ENCODE peak calls at places on chromosomes 6 and 20, in six cellular contexts. M, K, S, E, U and V are unnamed samples.

GRCh38 chr6:161631676-161632194 is 357.9 kb upstream of the AGPAT4 start:
- DNase-seq in S (no peak), E (no peak), U (no peak), K (no peak), M (no peak), V (no peak)

GRCh38 chr6:3162565-3163247 is 5.4 kb upstream of the TUBB2A start:
- DNase-seq in E (peak), U (peak), M (peak), S (peak), K (peak), V (peak)

GRCh38 chr20:24164360-24164759 is 175.8 kb upstream of the GGTLC1 start:
- DNase-seq in U (peak), K (no peak), S (no peak), E (peak), M (no peak), V (no peak)

GRCh38 chr20:57389695-57390603 is 1.2 kb upstream of the RBM38 start:
- DNase-seq in K (no peak), M (no peak), E (peak), S (no peak), U (peak), V (peak)

GRCh38 chr6:33123732-33124524 is 48.1 kb downstream of the HLA-DPB1 start:
- DNase-seq in K (peak), M (peak), E (peak), U (no peak), S (peak), V (no peak)

GRCh38 chr20:4187147-4187546 is 171.8 kb upstream of the RNF24 start:
- DNase-seq in S (no peak), K (no peak), U (no peak), M (no peak), E (no peak), V (no peak)

GRCh38 chr20:6590891-6591679 is 176.4 kb upstream of the BMP2 start:
- DNase-seq in K (peak), E (no peak), S (no peak), M (peak), U (no peak), V (no peak)

GRCh38 chr20:1815502-1816085 is 79.6 kb upstream of the SIRPA start:
- DNase-seq in M (peak), E (peak), S (no peak), K (no peak), U (no peak), V (no peak)

GRCh38 chr20:10171864-10172751 is 46.5 kb upstream of the SNAP25 start:
- DNase-seq in S (no peak), E (peak), K (peak), M (peak), U (peak), V (peak)

GRCh38 chr6:137332637-137333228 is 113.5 kb upstream of the IFNGR1 start:
- DNase-seq in K (no peak), E (no peak), S (no peak), U (no peak), M (peak), V (no peak)

GRCh38 chr6:160427312-160428068 is 79.3 kb downstream of the SLC22A3 start:
- DNase-seq in E (no peak), S (no peak), K (no peak), M (no peak), U (no peak), V (no peak)

GRCh38 chr6:160428069-160428430 is 79.9 kb downstream of the SLC22A3 start:
- DNase-seq in K (no peak), M (no peak), S (no peak), U (no peak), E (no peak), V (no peak)

GRCh38 chr6:160428818-160429744 is 80.9 kb downstream of the SLC22A3 start:
- DNase-seq in U (peak), M (no peak), S (no peak), E (peak), K (no peak), V (peak)

GRCh38 chr6:160424256-160424655 is 76.1 kb downstream of the SLC22A3 start:
- DNase-seq in S (no peak), E (no peak), U (no peak), M (no peak), K (no peak), V (no peak)

DNA sequence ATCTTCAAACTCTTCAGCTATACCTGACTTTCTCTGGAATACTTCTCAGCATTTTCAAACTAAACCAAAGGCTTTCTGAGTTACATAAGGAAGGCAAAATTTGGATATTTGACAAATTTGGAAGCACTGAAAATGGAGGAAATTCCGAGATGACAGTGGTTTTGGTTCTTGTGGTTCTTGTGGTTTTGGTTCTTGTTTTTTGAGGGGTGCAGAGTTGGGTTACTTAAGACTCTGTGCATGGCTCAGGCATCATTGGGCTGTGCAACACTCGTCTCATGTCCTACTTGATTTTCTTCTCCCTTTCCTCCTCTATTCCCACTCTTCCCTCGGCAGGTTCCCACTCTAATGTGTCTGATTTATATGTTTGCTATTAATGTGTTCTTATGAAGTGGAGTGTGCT is 78.0 kb downstream of the SLC22A3 start:
- DNase-seq in K (no peak), M (no peak), S (no peak), E (no peak), U (no peak), V (no peak)
- H3K14ac ChIP-seq in K (no peak), M (no peak), S (no peak), E (no peak), U (no peak), V (no peak)

DNA sequence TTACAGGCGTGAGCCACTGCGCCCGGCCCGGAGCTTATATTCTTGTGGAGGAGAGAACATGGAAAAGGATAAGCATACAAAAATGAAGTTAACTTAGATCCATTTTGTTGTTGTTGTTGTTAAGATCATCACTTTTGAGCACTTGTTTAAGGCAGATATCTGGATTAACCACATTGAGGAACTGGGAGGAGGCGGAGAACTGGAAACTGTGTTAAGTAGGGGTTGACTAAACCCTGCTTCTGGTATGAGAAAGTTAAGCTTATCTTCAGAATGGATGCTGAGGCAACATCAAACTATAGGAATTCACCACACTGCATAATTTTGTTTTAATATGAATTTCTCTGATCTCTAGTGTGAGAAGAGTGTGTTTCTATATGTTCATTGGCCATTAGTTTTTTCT is 57.6 kb downstream of the GCNT2 start:
- DNase-seq in S (no peak), M (no peak), U (no peak), K (no peak), E (no peak), V (no peak)
- H3K4ac ChIP-seq in S (no peak), M (no peak), U (no peak), K (no peak), E (no peak), V (no peak)

DNA sequence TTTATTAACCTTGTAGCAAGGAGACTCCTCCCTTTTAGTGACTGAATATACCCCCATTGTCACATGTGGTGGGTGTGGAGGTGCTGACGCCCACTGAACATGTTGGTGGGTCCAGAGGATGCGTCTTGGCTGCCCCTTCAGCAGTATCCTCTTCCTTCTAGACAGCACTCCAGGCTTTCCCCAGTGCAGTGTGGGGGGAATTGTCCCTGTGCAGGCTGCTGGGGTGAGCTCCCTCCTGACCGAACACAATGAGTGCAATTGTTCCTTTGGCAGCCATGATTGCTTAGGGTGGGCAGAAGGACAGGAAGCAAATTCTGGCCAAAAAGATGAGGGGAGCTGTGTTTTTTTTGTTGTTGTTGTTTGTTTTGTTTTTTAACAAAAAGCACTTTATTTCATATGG is 209.3 kb upstream of the PDE10A start:
- DNase-seq in M (no peak), E (no peak), S (no peak), K (no peak), U (no peak), V (no peak)
- H3K14ac ChIP-seq in M (no peak), E (no peak), S (no peak), K (no peak), U (no peak), V (no peak)

GRCh38 chr6:122471107-122472021 is at the start of gene SERINC1:
- DNase-seq in S (peak), U (peak), K (peak), E (peak), M (peak), V (peak)
- H3K4ac ChIP-seq in S (peak), U (no peak), K (peak), E (no peak), M (peak), V (no peak)

GRCh38 chr20:39762716-39763115 is 800.6 kb downstream of the DHX35 start:
- DNase-seq in S (peak), K (no peak), E (no peak), U (no peak), M (no peak), V (no peak)
- H3K14ac ChIP-seq in S (no peak), K (no peak), E (no peak), U (no peak), M (no peak), V (no peak)

DNA sequence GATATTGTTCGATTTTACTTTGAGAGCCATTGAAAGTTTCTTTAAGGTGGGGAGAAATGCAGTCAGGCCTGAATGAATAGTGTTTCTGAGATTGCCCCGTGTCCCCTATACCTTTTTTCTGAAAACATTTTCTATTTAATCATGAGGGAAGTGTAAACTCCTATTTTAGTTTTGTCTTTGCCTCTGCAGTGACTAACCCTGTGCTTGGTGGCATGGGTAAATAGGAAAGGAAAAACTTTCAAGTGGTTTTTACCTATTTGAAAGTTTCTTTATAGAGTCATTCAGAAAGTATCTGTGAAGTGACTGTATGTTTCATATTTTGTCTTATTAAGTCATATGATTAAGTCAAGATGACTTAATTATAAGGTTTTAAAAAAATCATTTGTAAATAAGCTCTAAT is 14.5 kb downstream of the SNRNP48 start:
- DNase-seq in S (no peak), E (no peak), M (no peak), U (no peak), K (no peak), V (no peak)
- H3K4ac ChIP-seq in S (no peak), E (no peak), M (no peak), U (no peak), K (no peak), V (no peak)

GRCh38 chr6:151181701-151182367 is 57.9 kb upstream of the AKAP12 start:
- DNase-seq in U (no peak), M (peak), E (no peak), K (peak), S (no peak), V (no peak)

GRCh38 chr6:151180321-151180720 is 59.4 kb upstream of the AKAP12 start:
- DNase-seq in U (no peak), S (no peak), M (no peak), K (no peak), E (no peak), V (no peak)

GRCh38 chr6:151186931-151187330 is 52.8 kb upstream of the AKAP12 start:
- DNase-seq in K (no peak), U (no peak), E (no peak), M (no peak), S (no peak), V (no peak)

GRCh38 chr6:151191477-151191995 is 48.2 kb upstream of the AKAP12 start:
- DNase-seq in S (no peak), U (no peak), E (no peak), K (no peak), M (no peak), V (no peak)

DNA sequence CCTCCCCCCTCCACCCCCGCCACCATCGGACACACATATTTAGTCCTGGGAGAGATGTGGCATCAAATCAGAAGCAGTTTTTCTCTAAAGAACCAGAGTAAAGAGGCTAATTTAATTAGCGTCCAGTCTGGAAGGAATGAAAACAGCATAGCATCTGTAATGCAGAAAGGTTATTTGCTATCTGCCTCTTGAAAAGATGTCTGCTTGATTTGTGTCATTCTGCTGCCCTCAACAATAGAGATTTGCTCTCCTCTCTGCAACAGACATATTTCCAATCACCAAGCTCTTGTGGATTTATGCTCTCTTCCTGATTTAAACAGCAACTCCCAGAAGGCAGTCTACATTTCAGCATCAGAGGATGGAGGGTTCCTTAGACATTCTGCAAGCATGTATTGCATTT is 53.5 kb upstream of the AKAP12 start:
- DNase-seq in M (no peak), S (no peak), K (no peak), U (no peak), E (no peak), V (no peak)
- H3K14ac ChIP-seq in M (no peak), S (no peak), K (no peak), U (no peak), E (no peak), V (no peak)

GRCh38 chr20:44288252-44288651 is 22.8 kb downstream of the FITM2 start:
- DNase-seq in U (no peak), M (no peak), K (no peak), E (no peak), S (no peak), V (no peak)

GRCh38 chr20:44287272-44288097 is 23.5 kb downstream of the FITM2 start:
- DNase-seq in U (no peak), K (no peak), M (no peak), E (no peak), S (no peak), V (no peak)

GRCh38 chr20:44282148-44282547 is 28.9 kb downstream of the FITM2 start:
- DNase-seq in S (no peak), K (no peak), U (no peak), E (no peak), M (no peak), V (no peak)

GRCh38 chr20:44280387-44280786 is 30.6 kb downstream of the FITM2 start:
- DNase-seq in M (no peak), U (no peak), S (no peak), K (no peak), E (no peak), V (no peak)

DNA sequence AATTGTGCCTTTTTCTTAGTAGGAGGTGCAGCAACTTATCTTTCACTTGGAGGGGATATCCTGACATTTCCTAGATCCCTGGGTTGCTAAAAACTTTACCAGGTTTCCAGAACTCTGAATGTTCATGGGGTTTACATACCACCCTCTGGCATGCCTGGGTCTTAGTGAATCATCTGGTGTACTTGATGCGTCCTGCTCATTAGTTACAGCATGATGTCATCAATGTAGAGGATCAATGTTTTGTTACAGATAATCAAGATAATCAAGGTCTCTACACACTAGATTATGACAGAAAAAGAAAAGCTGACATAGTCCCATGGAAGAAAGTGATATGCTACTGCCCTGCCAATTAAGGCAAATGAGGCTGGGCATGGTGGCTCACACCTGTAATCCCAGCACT is 27.0 kb downstream of the FITM2 start:
- DNase-seq in E (no peak), M (no peak), U (no peak), S (no peak), K (no peak), V (no peak)
- H3K4ac ChIP-seq in E (no peak), M (no peak), U (no peak), S (no peak), K (no peak), V (no peak)

DNA sequence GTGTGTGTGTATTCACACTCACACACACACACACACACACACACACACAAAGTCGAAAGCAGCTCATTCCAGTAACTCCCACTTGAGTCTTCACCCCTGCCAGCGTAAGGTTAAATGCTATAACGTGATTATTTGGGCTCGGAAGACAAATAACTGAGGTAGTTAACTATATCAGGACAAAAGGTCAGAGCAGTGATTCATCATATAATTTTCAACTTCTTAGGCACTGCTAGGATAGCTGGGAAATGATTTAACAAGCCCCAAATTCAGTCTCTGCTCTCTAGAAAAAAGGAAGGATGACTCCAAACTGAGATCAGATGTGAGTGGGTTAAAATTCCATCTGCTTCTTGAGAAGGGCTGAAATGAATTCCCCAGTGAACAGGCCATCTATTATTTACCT is 30.7 kb downstream of the HDGFL1 start:
- DNase-seq in K (peak), U (no peak), M (peak), E (no peak), S (no peak), V (no peak)
- H3K14ac ChIP-seq in K (peak), U (no peak), M (no peak), E (no peak), S (no peak), V (no peak)

GRCh38 chr6:454148-454991 is 62.8 kb downstream of the IRF4 start:
- DNase-seq in M (no peak), S (no peak), K (no peak), E (no peak), U (no peak), V (no peak)

GRCh38 chr6:456358-456857 is 64.9 kb downstream of the IRF4 start:
- DNase-seq in S (no peak), K (no peak), M (no peak), U (peak), E (peak), V (no peak)

GRCh38 chr6:455006-455585 is 63.5 kb downstream of the IRF4 start:
- DNase-seq in S (no peak), U (no peak), K (peak), M (no peak), E (no peak), V (no peak)

GRCh38 chr6:456887-457286 is 65.3 kb downstream of the IRF4 start:
- DNase-seq in U (peak), K (no peak), M (no peak), E (no peak), S (no peak), V (no peak)

DNA sequence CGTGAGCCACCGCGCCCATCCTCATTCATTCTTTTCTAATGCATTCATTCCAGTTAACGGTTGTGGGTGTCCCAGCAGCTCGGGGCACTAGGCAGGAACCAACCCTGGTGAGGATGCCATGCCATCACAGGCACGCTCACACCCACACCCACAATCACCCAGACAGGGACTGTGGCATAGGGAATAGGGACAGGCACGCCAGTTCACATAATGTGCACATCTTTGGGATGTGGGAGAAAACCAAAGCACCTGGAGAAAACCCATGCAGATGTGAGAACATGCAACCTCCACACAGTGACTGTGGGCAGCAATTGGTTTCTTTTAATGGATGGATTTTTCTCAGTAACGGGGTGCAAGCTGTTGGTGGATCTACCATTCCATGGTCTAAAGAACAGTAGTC is 64.3 kb downstream of the IRF4 start:
- DNase-seq in M (no peak), E (peak), S (no peak), K (no peak), U (peak), V (no peak)
- H3K4ac ChIP-seq in M (no peak), E (no peak), S (no peak), K (no peak), U (no peak), V (no peak)